ENCODE peak calls at places on chromosomes 4 and X, in seven cellular contexts. K is HepG2, R is HCT116, M is SK-N-SH, U is GM12878, V is K562, I is H1. H is an unnamed sample.

GRCh38 chrX:150365051-150365952 is 2.2 kb downstream of the MAMLD1 start:
- DNase-seq in K (no peak), R (peak), M (peak), U (no peak), V (peak), I (peak), H (no peak)

GRCh38 chr4:187256897-187257296 is 533.2 kb upstream of the FAT1 start:
- DNase-seq in K (no peak), R (no peak), M (no peak), U (no peak), V (no peak), I (no peak), H (no peak)

GRCh38 chr4:173516621-173517612 is 13.1 kb downstream of the HAND2 start:
- DNase-seq in K (no peak), R (no peak), M (peak), U (no peak), V (no peak), I (peak), H (no peak)

GRCh38 chr4:104475652-104476051 is 19.0 kb downstream of the CXXC4 start:
- DNase-seq in K (no peak), R (no peak), M (no peak), U (no peak), V (no peak), I (no peak), H (no peak)

GRCh38 chr4:183182873-183183725 is 84.0 kb downstream of the WWC2 start:
- DNase-seq in K (peak), R (peak), M (no peak), U (no peak), V (no peak), I (peak), H (no peak)

GRCh38 chr4:20378181-20378580 is 126.5 kb downstream of the SLIT2 start:
- DNase-seq in K (no peak), R (no peak), M (no peak), U (no peak), V (no peak), I (no peak), H (no peak)

GRCh38 chr4:185916683-185917082 is 104.7 kb upstream of the SORBS2 start:
- DNase-seq in K (no peak), R (no peak), M (no peak), U (no peak), V (no peak), I (no peak), H (no peak)

GRCh38 chr4:178070155-178070554 is 627.9 kb upstream of the AGA start:
- DNase-seq in K (no peak), R (no peak), M (no peak), U (no peak), V (no peak), I (no peak), H (no peak)

GRCh38 chr4:56910172-56910967 is 2.7 kb downstream of the REST start:
- DNase-seq in K (no peak), R (no peak), M (no peak), U (no peak), V (no peak), I (no peak), H (no peak)

GRCh38 chrX:31036895-31037294 is 34.9 kb downstream of the FTHL17 start:
- DNase-seq in K (peak), R (peak), M (peak), U (no peak), V (peak), I (peak), H (peak)

GRCh38 chrX:102784550-102784949 is 64.0 kb downstream of the GPRASP3 start:
- DNase-seq in K (no peak), R (no peak), M (no peak), U (no peak), V (no peak), I (no peak), H (no peak)

GRCh38 chrX:10083809-10084208 is 73.0 kb upstream of the CLCN4 start:
- DNase-seq in K (no peak), R (no peak), M (no peak), U (no peak), V (no peak), I (no peak), H (peak)

GRCh38 chr4:190014771-190015537 is 12.1 kb downstream of the FRG2 start:
- DNase-seq in K (no peak), R (no peak), M (peak), U (no peak), V (peak), I (peak), H (no peak)

GRCh38 chrX:148995661-148996060 is 495.2 kb downstream of the AFF2 start:
- DNase-seq in K (no peak), R (no peak), M (no peak), U (no peak), V (no peak), I (no peak), H (no peak)

DNA sequence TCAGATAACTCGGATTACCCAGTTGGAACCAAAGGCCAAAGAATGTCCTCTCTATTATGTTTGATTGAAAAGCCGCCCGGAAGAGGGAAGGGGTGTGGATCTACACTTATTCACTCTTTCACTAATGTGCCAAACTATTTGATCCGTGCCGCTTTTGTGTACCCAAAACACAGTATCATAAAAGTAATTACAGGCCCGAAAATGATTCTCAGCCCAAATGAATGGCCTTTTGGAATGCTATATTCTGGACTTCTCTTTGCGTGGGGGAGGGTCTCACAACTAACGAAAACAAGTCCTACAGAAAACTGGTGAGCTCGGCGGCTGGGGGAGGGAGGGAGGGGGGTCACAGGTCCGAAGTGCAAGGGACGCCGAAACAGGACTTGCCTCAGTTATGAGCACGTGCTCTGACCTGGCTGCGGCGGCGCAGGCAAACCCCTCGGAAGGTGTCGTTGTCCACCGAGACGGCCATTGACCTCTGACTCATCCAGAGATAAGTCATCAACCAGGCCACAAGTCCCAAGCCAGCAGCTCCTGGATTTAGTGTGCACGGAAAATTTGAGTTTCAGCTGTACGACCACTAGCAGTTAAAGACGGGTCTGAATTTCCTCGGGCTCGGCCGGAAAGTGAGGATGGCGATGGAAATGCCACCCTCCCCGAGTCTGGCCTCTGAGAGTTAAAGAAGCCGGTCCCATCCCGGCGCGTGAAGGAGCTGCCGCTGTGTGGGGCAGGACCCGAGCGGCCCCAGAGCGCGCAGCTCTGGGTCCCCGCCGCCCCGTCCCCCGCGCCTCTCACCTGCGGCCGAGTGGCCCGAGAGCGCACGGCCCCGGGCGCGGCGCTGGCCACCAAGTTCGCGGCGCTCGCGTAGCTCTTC is 721 bp downstream of the SH3D19 start:
- DNase-seq in K (peak), R (peak), M (peak), U (no peak), V (no peak), I (peak), H (no peak)
- TF ChIP-seq JUND in K (peak), R (peak), M (peak), U (no peak), V (peak), I (peak), H (no peak)

DNA sequence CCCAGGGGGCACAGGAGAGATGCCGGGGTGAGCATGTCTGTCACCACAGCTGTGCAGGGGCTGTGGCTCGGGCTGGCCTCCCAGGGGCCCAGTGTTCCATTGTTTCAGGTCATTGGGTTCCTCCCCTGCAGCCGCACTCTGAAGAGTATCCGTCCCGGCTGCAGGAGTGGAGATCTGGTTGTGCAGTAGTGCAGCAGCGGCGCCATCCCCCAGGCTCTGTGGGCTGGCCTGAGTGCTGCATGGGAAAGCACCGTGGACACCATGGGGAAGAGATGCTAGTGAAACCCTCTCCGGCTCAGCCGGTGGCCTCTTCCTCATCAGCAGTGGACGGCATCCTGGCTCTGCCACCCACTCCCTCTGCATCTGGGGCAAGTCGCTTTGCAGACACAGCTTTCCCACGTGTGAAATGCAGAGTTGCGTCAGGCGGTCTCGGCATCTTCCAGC is 29.2 kb downstream of the TBC1D14 start:
- DNase-seq in K (no peak), R (no peak), M (no peak), U (no peak), V (no peak), I (no peak), H (no peak)
- TF ChIP-seq JUND in K (no peak), R (no peak), M (no peak), U (no peak), V (no peak), I (no peak), H (no peak)

GRCh38 chr4:79498282-79498681 is 90.3 kb upstream of the GK2 start:
- DNase-seq in K (peak), R (no peak), M (no peak), U (no peak), V (no peak), I (no peak), H (no peak)
- TF ChIP-seq JUND in K (no peak), R (no peak), M (no peak), U (no peak), V (no peak), I (no peak), H (no peak)

DNA sequence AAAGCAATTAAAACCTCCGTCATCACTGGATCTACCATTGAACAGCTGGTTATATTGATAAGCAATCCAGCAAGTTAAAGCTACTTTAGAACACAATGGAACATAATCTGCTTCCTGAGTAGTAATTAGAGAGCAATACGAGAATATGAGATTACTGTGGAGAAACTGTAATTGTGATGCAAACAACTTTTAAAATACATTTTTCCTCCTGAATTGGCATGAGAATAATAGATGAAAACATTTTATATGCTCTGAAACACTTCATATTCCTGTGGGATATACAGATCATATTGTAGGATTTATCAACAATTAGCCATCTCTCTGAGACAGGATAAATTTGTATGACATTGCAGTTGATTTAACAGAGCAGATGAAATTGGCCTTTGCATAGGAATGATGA is 2576.9 kb downstream of the PCDH7 start:
- DNase-seq in K (no peak), R (no peak), M (no peak), U (no peak), V (no peak), I (no peak), H (no peak)
- TF ChIP-seq JUND in K (no peak), R (no peak), M (no peak), U (no peak), V (no peak), I (no peak), H (no peak)

DNA sequence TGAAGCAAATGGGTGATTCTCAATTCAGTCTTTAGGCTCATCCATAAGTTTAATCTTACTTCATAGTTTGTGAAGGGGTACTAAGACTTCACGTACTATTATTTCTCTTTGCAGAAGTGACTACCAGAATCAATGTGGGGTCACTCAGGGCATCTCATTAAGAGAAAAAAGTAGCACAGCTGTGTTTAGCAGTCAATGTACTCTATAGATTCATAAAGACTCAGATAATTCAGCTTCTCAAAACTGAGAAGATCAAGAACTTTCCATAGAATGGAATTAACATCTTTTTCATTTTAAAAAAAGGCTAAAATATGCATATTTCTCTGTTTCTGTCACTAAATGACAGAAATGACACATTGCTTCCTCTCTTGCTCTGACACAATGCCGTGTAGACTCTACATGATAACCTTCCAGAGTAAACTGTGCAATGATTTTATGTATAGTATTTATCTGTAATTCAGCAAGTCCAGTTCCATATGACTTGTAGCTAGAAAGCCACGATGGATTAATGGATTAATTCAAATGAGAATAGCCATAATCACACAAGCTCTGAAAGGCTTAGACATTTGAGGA is 20.3 kb upstream of the LSM6 start:
- DNase-seq in K (no peak), R (no peak), M (no peak), U (no peak), V (no peak), I (no peak), H (no peak)
- TF ChIP-seq JUND in K (no peak), R (no peak), M (no peak), U (no peak), V (no peak), I (no peak), H (no peak)

GRCh38 chr4:179353791-179354190 is 1911.6 kb upstream of the AGA start:
- DNase-seq in K (no peak), R (no peak), M (no peak), U (no peak), V (no peak), I (no peak), H (no peak)

DNA sequence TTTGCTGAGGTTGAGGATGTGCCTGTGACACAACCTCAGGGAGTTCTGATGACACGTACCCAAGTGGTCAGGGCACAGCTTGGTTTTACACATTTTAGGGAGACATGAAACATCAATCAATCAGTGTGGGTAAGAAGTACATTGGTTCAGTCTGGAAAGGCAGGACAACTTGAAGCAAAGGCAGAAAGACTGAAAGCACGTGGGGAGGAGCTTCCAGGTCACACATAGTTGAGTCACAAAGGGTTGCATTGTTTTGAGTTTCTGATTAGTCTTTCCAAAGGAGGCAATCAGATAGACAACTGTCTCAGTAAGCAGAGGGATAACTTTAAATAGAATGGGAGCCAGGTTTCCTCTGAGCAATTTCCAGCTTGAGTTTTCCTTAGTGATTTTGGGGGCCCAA is 1910.0 kb upstream of the AGA start:
- DNase-seq in K (no peak), R (no peak), M (no peak), U (no peak), V (no peak), I (no peak), H (no peak)
- TF ChIP-seq JUND in K (no peak), R (no peak), M (no peak), U (no peak), V (no peak), I (no peak), H (no peak)

GRCh38 chr4:125243835-125244397 is 70.8 kb upstream of the FAT4 start:
- DNase-seq in K (no peak), R (no peak), M (no peak), U (no peak), V (no peak), I (no peak), H (peak)

GRCh38 chr4:125244848-125245450 is 69.8 kb upstream of the FAT4 start:
- DNase-seq in K (no peak), R (no peak), M (no peak), U (no peak), V (no peak), I (no peak), H (peak)
- TF ChIP-seq JUND in K (no peak), R (no peak), M (no peak), U (no peak), V (no peak), I (no peak), H (no peak)

GRCh38 chr4:866068-866760 is 40.3 kb upstream of the CPLX1 start:
- DNase-seq in K (no peak), R (no peak), M (no peak), U (no peak), V (no peak), I (no peak), H (no peak)

GRCh38 chr4:865572-865971 is 39.6 kb upstream of the CPLX1 start:
- DNase-seq in K (no peak), R (no peak), M (no peak), U (no peak), V (no peak), I (no peak), H (no peak)

GRCh38 chr4:868421-868820 is 42.5 kb upstream of the CPLX1 start:
- DNase-seq in K (no peak), R (no peak), M (no peak), U (no peak), V (no peak), I (no peak), H (no peak)

GRCh38 chr4:867526-868250 is 41.8 kb upstream of the CPLX1 start:
- DNase-seq in K (no peak), R (no peak), M (no peak), U (no peak), V (no peak), I (no peak), H (no peak)

GRCh38 chr4:866761-867390 is 40.9 kb upstream of the CPLX1 start:
- DNase-seq in K (no peak), R (no peak), M (no peak), U (no peak), V (no peak), I (no peak), H (no peak)
- TF ChIP-seq JUND in K (no peak), R (no peak), M (no peak), U (no peak), V (no peak), I (no peak), H (no peak)